ENCODE peak calls at places on chromosome X, in eight cellular contexts. Y, E, F, S, U, Z, G and B are unnamed samples.

GRCh38 chrX:115560978-115561604 is at the start of gene PLS3:
- DNase-seq in Y (peak), E (peak), F (peak), S (no peak), U (peak), Z (peak), G (peak), B (peak)

GRCh38 chrX:41665676-41666075 is 23.1 kb upstream of the GPR34 start:
- DNase-seq in Y (no peak), E (no peak), F (no peak), S (no peak), U (no peak), Z (no peak), G (no peak), B (no peak)

GRCh38 chrX:37476571-37477188 is 94.8 kb upstream of the LANCL3 start:
- DNase-seq in Y (peak), E (no peak), F (no peak), S (no peak), U (no peak), Z (no peak), G (no peak), B (no peak)

GRCh38 chrX:15834827-15835595 is 19.6 kb downstream of the AP1S2 start:
- DNase-seq in Y (no peak), E (peak), F (no peak), S (no peak), U (peak), Z (no peak), G (no peak), B (no peak)

GRCh38 chrX:1874416-1874815 is 259.6 kb downstream of the ASMT start:
- DNase-seq in Y (no peak), E (no peak), F (no peak), S (no peak), U (no peak), Z (no peak), G (no peak), B (no peak)

GRCh38 chrX:152637649-152638442 is at the start of gene GABRQ:
- DNase-seq in Y (peak), E (peak), F (peak), S (no peak), U (no peak), Z (peak), G (peak), B (peak)

GRCh38 chrX:112011376-112011775 is 71.2 kb downstream of the TRPC5 start:
- DNase-seq in Y (peak), E (no peak), F (no peak), S (no peak), U (no peak), Z (no peak), G (no peak), B (peak)

GRCh38 chrX:1649623-1650022 is 34.8 kb downstream of the ASMT start:
- DNase-seq in Y (peak), E (no peak), F (no peak), S (no peak), U (no peak), Z (no peak), G (peak), B (peak)

GRCh38 chrX:2159858-2160257 is 340.9 kb downstream of the DHRSX start:
- DNase-seq in Y (no peak), E (no peak), F (no peak), S (no peak), U (no peak), Z (no peak), G (no peak), B (no peak)

GRCh38 chrX:124086411-124086810 is 124.9 kb downstream of the STAG2 start:
- DNase-seq in Y (no peak), E (no peak), F (peak), S (no peak), U (no peak), Z (no peak), G (no peak), B (no peak)

GRCh38 chrX:97629597-97629985 is 745.9 kb downstream of the RPA4 start:
- DNase-seq in Y (no peak), E (no peak), F (no peak), S (no peak), U (no peak), Z (peak), G (no peak), B (no peak)

GRCh38 chrX:103791826-103792458 is 15.3 kb downstream of the PLP1 start:
- DNase-seq in Y (no peak), E (no peak), F (no peak), S (no peak), U (peak), Z (no peak), G (peak), B (no peak)

GRCh38 chrX:20361081-20361889 is 94.6 kb upstream of the RPS6KA3 start:
- DNase-seq in Y (no peak), E (peak), F (no peak), S (no peak), U (no peak), Z (no peak), G (peak), B (peak)

GRCh38 chrX:73267979-73268378 is 53.3 kb upstream of the NAP1L2 start:
- DNase-seq in Y (no peak), E (no peak), F (no peak), S (no peak), U (no peak), Z (no peak), G (no peak), B (no peak)

GRCh38 chrX:43655151-43655676 is 885 bp upstream of the MAOA start:
- DNase-seq in Y (peak), E (peak), F (peak), S (no peak), U (peak), Z (peak), G (peak), B (peak)

GRCh38 chrX:15405846-15406245 is 21.6 kb upstream of the VEGFD start:
- DNase-seq in Y (no peak), E (peak), F (no peak), S (no peak), U (no peak), Z (no peak), G (peak), B (no peak)

GRCh38 chrX:115649461-115650063 is 88.6 kb downstream of the PLS3 start:
- DNase-seq in Y (peak), E (no peak), F (no peak), S (no peak), U (peak), Z (no peak), G (no peak), B (no peak)

DNA sequence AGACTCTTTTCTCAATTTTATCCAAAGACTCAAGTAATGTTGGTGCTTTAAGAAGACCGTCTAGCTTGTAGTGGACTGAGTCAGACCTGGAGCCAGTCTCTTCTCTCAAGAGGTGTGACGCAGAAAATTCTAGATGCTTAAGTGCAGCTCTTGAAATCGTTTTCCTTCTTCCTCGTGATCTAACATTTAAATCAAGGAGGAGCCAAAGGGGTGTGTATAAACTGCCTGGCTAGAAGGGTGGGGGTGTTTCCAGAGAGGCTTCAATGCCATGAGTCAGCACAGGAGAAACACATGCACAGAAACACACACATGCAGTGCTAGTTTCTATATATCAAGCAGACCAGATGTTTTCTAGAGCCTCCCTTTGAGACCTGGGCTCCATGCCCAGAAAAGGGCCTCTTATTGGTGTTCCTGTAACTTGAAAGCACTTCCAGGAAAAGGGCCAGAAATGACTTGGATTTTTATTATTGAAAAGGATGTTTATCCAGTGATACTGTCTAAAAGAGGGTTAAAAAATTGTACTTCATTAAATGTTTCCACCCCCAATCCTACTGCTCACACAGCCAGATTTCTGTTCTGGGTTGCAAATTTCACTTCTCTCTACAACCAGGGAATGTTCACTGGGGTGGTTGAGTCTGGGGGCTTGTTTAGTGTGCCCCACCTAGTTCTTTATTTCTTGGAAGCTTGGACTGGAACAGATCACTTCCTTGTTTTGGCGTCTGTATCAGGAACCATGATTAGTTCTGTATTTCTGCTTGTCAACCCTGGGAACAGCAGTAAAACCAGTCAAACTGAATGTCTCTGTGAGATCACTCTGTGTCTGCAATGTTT is at the start of gene CLIC2:
- DNase-seq in Y (no peak), E (peak), F (peak), S (no peak), U (peak), Z (no peak), G (peak), B (no peak)
- TF ChIP-seq EZH2phosphoT487 in Y (no peak), E (no peak), F (no peak), S (no peak), U (no peak), Z (no peak), G (no peak), B (no peak)

GRCh38 chrX:66015152-66015827 is 24.6 kb downstream of the VSIG4 start:
- DNase-seq in Y (no peak), E (no peak), F (peak), S (peak), U (no peak), Z (no peak), G (no peak), B (no peak)
- TF ChIP-seq EZH2phosphoT487 in Y (no peak), E (no peak), F (no peak), S (no peak), U (no peak), Z (no peak), G (no peak), B (no peak)

GRCh38 chrX:153649915-153650782 is 3.1 kb downstream of the DUSP9 start:
- DNase-seq in Y (no peak), E (no peak), F (no peak), S (no peak), U (no peak), Z (no peak), G (no peak), B (no peak)

GRCh38 chrX:153649178-153649914 is 2.3 kb downstream of the DUSP9 start:
- DNase-seq in Y (peak), E (peak), F (peak), S (peak), U (peak), Z (peak), G (peak), B (peak)

GRCh38 chrX:153653556-153653955 is 6.6 kb downstream of the DUSP9 start:
- DNase-seq in Y (no peak), E (no peak), F (no peak), S (no peak), U (no peak), Z (no peak), G (no peak), B (no peak)

GRCh38 chrX:153650959-153651358 is 4.0 kb downstream of the DUSP9 start:
- DNase-seq in Y (no peak), E (no peak), F (no peak), S (no peak), U (no peak), Z (no peak), G (no peak), B (no peak)

GRCh38 chrX:153651540-153652079 is 4.6 kb downstream of the DUSP9 start:
- DNase-seq in Y (peak), E (no peak), F (no peak), S (peak), U (peak), Z (peak), G (peak), B (no peak)
- TF ChIP-seq EZH2phosphoT487 in Y (no peak), E (no peak), F (no peak), S (no peak), U (no peak), Z (no peak), G (no peak), B (no peak)

GRCh38 chrX:150693782-150694574 is 782 bp downstream of the MTMR1 start:
- DNase-seq in Y (peak), E (peak), F (peak), S (peak), U (peak), Z (peak), G (peak), B (peak)
- TF ChIP-seq EZH2phosphoT487 in Y (no peak), E (no peak), F (no peak), S (no peak), U (no peak), Z (no peak), G (no peak), B (no peak)

DNA sequence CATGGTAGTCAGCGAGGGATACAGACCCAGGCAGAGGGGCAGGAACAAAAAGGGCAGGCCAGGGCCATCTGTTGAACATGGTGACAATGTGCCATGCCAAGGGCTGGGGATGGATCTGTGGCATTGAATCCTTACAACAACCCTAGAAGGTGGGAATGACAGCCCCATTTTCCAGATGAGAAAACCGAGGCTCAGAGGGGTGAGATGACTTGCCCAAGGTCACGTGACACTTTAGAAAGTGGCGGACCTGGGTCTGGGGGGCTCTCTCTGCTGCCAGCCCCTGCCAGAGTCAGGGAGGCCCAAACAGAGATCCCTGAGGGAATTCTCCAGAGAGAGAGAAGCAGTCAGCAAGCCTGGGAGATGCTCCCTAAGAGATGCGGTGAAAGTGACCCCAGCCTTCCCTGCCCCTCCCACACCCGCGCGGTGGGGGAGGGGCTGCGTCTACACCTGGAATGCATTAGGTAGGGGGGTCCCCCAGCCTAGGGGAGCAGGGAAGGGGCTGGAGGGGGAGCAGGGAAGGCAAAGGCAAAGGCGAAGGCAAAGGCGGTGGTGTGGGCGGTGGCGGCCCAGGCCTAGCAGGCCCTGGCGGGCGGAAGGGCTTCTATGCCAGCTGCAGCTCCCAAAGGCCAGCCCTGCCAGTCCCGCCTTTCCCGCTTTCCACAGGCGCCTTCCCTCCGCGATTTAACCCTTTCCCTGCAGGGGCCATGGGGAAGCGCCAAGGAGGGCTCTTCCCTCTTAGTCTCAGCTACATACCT is 13.0 kb downstream of the FGD1 start:
- DNase-seq in Y (peak), E (peak), F (no peak), S (no peak), U (no peak), Z (peak), G (peak), B (peak)
- TF ChIP-seq EZH2phosphoT487 in Y (no peak), E (no peak), F (no peak), S (no peak), U (no peak), Z (no peak), G (no peak), B (no peak)

GRCh38 chrX:29143756-29144155 is 556.5 kb downstream of the IL1RAPL1 start:
- DNase-seq in Y (no peak), E (no peak), F (no peak), S (no peak), U (peak), Z (no peak), G (no peak), B (no peak)
- TF ChIP-seq EZH2phosphoT487 in Y (no peak), E (no peak), F (no peak), S (no peak), U (no peak), Z (no peak), G (no peak), B (no peak)

GRCh38 chrX:149877157-149877556 is 3.8 kb upstream of the MAGEA8 start:
- DNase-seq in Y (no peak), E (no peak), F (no peak), S (no peak), U (peak), Z (no peak), G (no peak), B (no peak)

GRCh38 chrX:149877636-149878035 is 3.3 kb upstream of the MAGEA8 start:
- DNase-seq in Y (no peak), E (no peak), F (no peak), S (no peak), U (peak), Z (no peak), G (no peak), B (no peak)

DNA sequence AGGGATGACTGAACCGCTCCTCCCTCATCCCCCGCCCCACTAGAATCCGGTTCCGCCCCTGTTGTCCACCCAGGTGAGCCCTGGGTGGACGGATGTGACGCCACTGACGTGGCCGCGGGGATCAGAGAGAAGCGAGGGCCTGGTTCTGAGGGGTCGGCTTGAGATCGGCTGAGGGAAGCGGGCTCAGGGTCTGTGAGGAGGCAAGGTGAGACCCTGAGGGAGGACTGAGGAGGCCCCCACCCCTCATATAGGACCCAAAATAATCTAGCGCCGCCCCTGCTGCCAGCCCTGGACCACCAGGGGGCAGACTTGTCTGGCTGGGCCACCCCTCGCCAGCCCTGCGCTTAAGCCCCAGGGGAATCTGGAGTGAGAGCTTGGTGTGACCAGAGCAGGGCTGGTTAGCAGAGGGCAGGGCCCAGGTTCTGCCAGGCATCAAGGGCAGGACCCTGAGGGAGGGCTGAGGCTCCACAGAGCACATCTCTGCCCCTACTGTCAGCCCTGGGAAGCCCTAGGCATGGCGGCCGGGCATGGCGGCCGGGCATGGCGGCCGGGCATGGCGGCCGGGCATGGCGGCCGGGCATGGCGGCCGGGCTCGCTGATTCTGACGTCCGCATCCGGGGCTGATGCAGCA is at the start of gene MAGEA8:
- DNase-seq in Y (peak), E (no peak), F (no peak), S (no peak), U (no peak), Z (peak), G (no peak), B (peak)
- TF ChIP-seq EZH2phosphoT487 in Y (no peak), E (no peak), F (no peak), S (no peak), U (no peak), Z (no peak), G (no peak), B (no peak)

GRCh38 chrX:3636803-3637202 is 76.6 kb downstream of the PRKX start:
- DNase-seq in Y (no peak), E (no peak), F (no peak), S (no peak), U (no peak), Z (no peak), G (no peak), B (no peak)

GRCh38 chrX:3639236-3639635 is 74.2 kb downstream of the PRKX start:
- DNase-seq in Y (no peak), E (no peak), F (no peak), S (no peak), U (no peak), Z (peak), G (no peak), B (no peak)

GRCh38 chrX:3638280-3638873 is 75.1 kb downstream of the PRKX start:
- DNase-seq in Y (peak), E (peak), F (peak), S (peak), U (peak), Z (peak), G (peak), B (peak)
- TF ChIP-seq EZH2phosphoT487 in Y (no peak), E (no peak), F (no peak), S (no peak), U (no peak), Z (no peak), G (no peak), B (no peak)